ENCODE peak calls at places on chromosomes 1 and 21, in five cellular contexts. M is lower lobe of right lung, L is heart left ventricle, Y is nephron progenitor cell, P is B cell. G is an unnamed sample.

GRCh38 chr1:64121766-64122385 is 81.5 kb upstream of the UBE2U start:
- DNase-seq in M (no peak), L (no peak), Y (no peak), P (no peak), G (no peak)

GRCh38 chr1:25952851-25953401 is 44.9 kb downstream of the PAFAH2 start:
- DNase-seq in M (no peak), L (peak), Y (no peak), P (no peak), G (no peak)

GRCh38 chr1:103230061-103230460 is 121.7 kb upstream of the COL11A1 start:
- DNase-seq in M (no peak), L (no peak), Y (no peak), P (no peak), G (no peak)

GRCh38 chr1:223010552-223011229 is 132.4 kb downstream of the TLR5 start:
- DNase-seq in M (no peak), L (no peak), Y (no peak), P (no peak), G (no peak)

GRCh38 chr21:29523646-29524045 is 224.9 kb downstream of the BACH1 start:
- DNase-seq in M (no peak), L (no peak), Y (no peak), P (no peak), G (no peak)

GRCh38 chr1:20188455-20188817 is 2.1 kb upstream of the PLA2G2C start:
- DNase-seq in M (no peak), L (no peak), Y (no peak), P (no peak), G (no peak)

GRCh38 chr1:40300249-40300567 is 16.9 kb downstream of the COL9A2 start:
- DNase-seq in M (no peak), L (no peak), Y (no peak), P (no peak), G (no peak)

GRCh38 chr1:168700565-168701331 is 28.3 kb downstream of the DPT start:
- DNase-seq in M (no peak), L (no peak), Y (no peak), P (no peak), G (no peak)

GRCh38 chr1:27600500-27601175 is 3.3 kb downstream of the AHDC1 start:
- DNase-seq in M (no peak), L (no peak), Y (peak), P (no peak), G (no peak)

GRCh38 chr1:10703702-10704101 is 92.7 kb downstream of the CASZ1 start:
- DNase-seq in M (no peak), L (no peak), Y (no peak), P (no peak), G (no peak)

GRCh38 chr1:11862890-11863289 is 4.1 kb upstream of the NPPB start:
- DNase-seq in M (no peak), L (no peak), Y (no peak), P (no peak), G (no peak)

GRCh38 chr1:7587726-7588456 is 183.2 kb upstream of the VAMP3 start:
- DNase-seq in M (peak), L (no peak), Y (peak), P (no peak), G (no peak)

GRCh38 chr21:42010507-42011493 is 640 bp upstream of the ZBTB21 start:
- DNase-seq in M (peak), L (peak), Y (peak), P (no peak), G (peak)

GRCh38 chr1:228702433-228702832 is 32.8 kb upstream of the RHOU start:
- DNase-seq in M (no peak), L (no peak), Y (no peak), P (no peak), G (no peak)

DNA sequence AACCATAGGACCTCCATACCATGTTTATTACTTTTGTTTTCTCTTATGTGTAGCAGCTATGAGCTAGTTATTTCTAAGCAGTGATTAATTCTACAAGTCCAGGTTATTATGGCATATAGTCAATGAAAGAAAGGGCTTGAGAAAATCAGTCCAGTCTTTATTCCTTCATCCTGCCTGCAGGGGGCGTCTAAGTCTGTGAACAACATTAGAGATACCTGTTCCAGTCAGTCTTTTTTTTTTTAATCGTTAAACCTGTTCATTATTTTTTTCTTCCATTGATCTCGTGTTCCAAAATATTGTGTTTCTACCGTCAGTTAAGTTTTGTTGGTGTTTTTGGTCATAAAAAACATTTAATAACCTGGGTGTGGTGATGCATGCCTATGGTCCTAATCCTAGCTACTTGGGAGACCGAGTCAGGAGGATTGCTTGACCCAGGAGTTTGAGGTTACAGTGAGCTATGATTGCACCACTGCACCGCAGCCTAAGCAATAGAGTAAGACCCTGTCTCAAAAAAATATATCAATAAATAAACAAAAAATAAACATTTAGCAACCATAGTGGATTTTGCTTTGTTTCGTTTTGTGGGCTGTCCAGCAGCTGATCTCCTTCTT is 29.4 kb upstream of the CD2 start:
- DNase-seq in M (no peak), L (peak), Y (peak), P (peak), G (peak)
- TF ChIP-seq CTCF in M (peak), L (peak), Y (peak), P (peak), G (peak)

DNA sequence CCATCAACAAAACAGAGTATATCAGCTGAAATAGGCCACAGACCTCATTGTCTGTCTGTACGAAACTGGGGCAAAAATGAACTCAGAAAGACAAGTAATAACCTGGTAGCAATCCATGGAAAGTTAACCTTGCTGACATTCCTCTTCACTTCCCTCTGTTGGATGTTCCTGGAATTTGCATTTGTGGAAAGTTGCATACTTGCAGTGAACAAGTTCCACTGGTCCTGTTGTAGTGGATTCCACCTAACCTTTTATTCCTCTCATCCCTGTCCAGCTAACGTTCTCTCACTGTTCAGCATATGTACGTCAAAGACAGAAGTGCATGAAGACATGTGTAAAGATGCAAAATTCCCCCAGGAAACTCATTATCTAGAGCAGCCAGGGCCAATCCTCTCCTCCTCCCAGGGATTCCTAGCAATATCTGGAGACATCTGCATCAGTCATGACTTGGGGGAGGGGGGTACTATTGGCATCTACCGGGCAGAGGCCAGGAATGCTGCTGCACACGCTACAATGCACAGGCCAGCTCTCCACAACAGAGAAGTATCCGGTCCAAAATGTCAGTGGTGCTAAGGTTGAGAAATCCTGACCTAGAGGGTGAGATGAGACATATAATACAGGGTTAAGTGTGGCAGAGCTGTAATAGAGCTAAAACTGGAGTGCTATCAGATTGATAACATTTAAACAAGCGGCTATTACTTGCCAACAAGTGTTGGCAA is 8.2 kb downstream of the LPAR3 start:
- DNase-seq in M (no peak), L (no peak), Y (no peak), P (no peak), G (no peak)
- TF ChIP-seq CTCF in M (no peak), L (no peak), Y (peak), P (no peak), G (no peak)

DNA sequence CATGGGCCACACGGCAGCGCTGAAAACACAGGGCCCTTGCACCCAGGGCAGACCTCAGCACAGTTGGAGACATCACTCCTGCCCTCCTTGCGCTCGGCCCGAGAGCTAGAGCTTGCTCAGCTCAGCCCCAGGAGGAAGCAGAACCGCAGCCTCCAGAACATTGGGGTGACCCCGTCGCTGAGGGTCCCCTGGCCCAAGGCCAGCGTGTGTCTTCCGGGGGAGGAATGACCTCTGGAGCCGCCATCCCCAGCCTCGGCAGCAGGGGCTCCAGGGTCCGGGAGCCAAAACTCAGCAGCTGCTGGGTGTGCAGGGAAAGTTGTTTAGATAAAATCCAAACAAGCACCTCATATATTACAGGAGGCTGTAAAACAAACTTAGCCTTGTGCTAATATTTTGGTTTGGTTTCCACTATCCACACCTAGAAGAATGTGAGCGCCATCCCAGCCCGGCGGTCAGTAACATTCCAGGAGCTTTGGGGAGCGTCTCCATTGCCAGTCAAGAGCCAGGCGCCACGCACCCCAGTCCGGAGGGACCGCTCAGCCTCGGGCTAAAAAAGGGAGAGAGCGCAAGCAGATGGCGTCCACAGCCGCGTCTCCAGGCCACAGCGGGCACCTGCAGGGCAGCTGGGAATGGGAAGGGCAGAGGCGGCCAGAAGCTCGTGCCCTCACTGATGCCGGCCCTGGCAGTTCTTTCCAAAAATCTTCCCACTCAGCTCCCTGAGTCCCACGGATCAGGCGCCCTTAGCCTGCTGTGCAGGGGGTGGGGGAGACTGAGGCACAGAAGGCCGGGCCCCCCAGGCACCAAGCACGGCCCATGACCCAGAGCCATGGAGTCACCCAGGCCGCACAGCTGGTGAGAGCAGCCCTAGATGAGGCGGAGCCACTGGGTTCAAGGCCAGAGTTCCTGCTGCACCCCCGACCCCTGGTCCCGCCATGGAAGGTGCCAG is 52.0 kb downstream of the SLX9 start:
- DNase-seq in M (peak), L (no peak), Y (no peak), P (no peak), G (no peak)
- TF ChIP-seq CTCF in M (no peak), L (no peak), Y (no peak), P (no peak), G (no peak)

GRCh38 chr1:47991187-47991586 is 6.0 kb downstream of the TRABD2B start:
- DNase-seq in M (no peak), L (no peak), Y (no peak), P (no peak), G (no peak)
- TF ChIP-seq CTCF in M (no peak), L (no peak), Y (no peak), P (no peak), G (no peak)

DNA sequence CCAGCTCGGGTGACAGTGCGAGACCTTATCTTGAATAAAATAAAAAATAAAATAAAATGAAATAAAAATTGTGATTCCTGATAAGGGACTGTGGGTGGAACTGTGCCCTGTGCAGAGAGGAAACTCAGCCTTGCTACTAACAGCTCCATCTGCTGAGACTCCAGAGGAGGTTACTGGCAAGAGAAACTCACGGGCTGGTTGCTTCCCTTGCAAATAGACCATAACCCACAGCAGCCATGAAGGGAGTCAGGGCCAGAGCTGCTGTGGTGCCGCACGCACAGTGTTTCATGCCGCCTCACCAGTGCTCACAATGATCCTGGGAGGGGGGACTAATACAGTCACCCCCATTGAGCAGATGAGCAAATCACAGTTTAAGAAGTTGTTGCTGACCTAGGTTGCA is 13.7 kb downstream of the ZBTB17 start:
- DNase-seq in M (no peak), L (no peak), Y (no peak), P (no peak), G (no peak)
- TF ChIP-seq CTCF in M (no peak), L (no peak), Y (no peak), P (no peak), G (no peak)

DNA sequence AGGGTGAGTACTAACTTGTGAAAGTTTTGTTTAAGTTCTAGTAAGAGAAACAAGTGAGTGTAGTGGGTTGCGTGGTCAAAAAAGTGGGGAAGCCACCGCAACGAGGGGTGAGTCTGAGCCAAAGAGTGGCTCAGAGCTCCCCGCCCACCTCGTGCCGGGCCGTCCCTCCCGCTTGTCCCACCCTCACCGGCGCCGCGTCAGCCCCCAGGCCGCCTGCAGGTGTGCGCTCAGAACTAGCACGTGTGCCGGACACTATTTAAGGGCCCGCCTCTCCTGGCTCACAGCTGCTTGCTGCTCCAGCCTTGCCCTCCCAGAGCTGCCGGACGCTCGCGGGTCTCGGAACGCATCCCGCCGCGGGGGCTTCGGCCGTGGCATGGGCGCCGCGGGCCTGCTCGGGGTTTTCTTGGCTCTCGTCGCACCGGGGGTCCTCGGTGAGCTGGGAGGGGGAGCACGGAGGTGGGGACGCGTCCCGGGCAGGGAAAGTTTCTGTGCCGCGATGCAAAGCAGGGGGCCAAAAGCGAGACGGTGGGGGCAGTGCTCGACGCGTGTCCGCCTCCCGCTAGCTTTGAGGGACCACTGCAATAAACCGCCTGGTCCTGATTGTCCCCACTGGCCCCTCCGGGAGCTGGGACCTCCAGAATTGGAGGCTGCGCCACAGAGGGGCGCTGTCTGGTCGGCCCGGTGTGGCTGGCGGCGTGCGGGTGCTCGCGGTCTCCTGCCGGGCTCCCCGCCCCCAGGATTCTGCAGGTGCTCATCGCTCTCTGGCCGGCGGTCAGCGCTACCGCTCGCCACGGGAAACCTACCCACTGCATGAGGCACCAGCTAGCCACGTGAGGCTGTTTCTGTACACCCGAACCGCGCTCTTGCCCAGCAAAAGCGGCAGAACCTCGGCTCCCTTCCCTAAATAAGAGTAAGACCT is at the start of gene CR2:
- DNase-seq in M (peak), L (peak), Y (peak), P (peak), G (peak)
- TF ChIP-seq CTCF in M (peak), L (peak), Y (no peak), P (peak), G (peak)

G was measured in progenitor cell of endocrine pancreas.